ENCODE peak calls at places on chromosomes 11 and 22, in five cellular contexts. R is neuronal stem cell, W is H9, E is IMR-90, O is trophoblast cell. Y is an unnamed sample.

GRCh38 chr11:12109591-12110196 is 696 bp upstream of the MICAL2 start:
- DNase-seq in O (no peak), R (no peak), E (no peak), W (no peak), Y (no peak)

GRCh38 chr22:17233348-17234043 is 14.3 kb upstream of the ADA2 start:
- DNase-seq in W (peak; percentile 72), R (no peak), E (no peak), O (no peak), Y (no peak)

GRCh38 chr11:12693485-12694181 is 19.4 kb downstream of the TEAD1 start:
- DNase-seq in R (no peak), E (peak; percentile 99), O (peak; percentile 42), W (no peak), Y (peak; percentile 54)

GRCh38 chr22:44276706-44277403 is 35.9 kb downstream of the SHISAL1 start:
- DNase-seq in E (no peak), W (no peak), R (no peak), O (no peak), Y (no peak)

GRCh38 chr22:18970948-18971315 is 34.8 kb upstream of the PRODH start:
- DNase-seq in W (no peak), E (no peak), O (no peak), R (no peak), Y (peak; percentile 44)

GRCh38 chr11:62044639-62045121 is 77.2 kb upstream of the FTH1 start:
- DNase-seq in R (no peak), O (peak; percentile 53), W (no peak), E (no peak), Y (no peak)

GRCh38 chr11:35348898-35349687 is 70.3 kb downstream of the SLC1A2 start:
- DNase-seq in W (no peak), E (no peak), O (no peak), R (no peak), Y (no peak)

GRCh38 chr11:62909107-62909894 is 11.9 kb downstream of the CHRM1 start:
- DNase-seq in E (peak; percentile 73), W (peak; percentile 97), O (peak; percentile 97), R (peak; percentile 58), Y (peak; percentile 99)

GRCh38 chr22:33792837-33793236 is 127.4 kb downstream of the LARGE1 start:
- DNase-seq in R (no peak), E (no peak), O (no peak), W (no peak), Y (no peak)

GRCh38 chr22:33798401-33798800 is 121.9 kb downstream of the LARGE1 start:
- DNase-seq in O (no peak), E (no peak), W (no peak), R (no peak), Y (no peak)

GRCh38 chr22:33793464-33793863 is 126.8 kb downstream of the LARGE1 start:
- DNase-seq in W (no peak), R (no peak), E (no peak), O (no peak), Y (no peak)

DNA sequence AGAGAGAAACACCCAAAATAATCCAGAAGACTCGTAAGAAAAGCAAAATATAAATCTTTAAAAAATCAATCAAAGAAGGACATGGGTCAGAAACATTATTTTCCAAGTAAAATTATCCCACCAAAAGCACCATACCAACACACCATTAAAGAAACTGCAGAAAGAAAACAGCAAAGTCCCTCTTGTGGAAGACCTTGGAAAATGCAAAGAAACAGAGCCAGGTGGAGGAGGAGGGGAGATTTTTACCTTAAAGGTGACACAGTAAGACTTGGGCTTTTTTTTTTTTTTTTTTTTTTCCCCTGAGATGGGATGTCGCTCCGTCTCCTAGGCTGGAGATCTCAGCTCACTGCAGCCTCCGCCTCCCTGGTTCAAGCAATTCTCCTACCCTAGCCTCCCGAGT is 123.8 kb downstream of the LARGE1 start:
- DNase-seq in W (no peak), R (no peak), E (no peak), O (no peak), Y (peak; percentile 54)
- H2BK120ac ChIP-seq in W (no peak overlapping the region), R (no peak overlapping the region), E (no peak overlapping the region), O (no peak overlapping the region), Y (no peak overlapping the region)

DNA sequence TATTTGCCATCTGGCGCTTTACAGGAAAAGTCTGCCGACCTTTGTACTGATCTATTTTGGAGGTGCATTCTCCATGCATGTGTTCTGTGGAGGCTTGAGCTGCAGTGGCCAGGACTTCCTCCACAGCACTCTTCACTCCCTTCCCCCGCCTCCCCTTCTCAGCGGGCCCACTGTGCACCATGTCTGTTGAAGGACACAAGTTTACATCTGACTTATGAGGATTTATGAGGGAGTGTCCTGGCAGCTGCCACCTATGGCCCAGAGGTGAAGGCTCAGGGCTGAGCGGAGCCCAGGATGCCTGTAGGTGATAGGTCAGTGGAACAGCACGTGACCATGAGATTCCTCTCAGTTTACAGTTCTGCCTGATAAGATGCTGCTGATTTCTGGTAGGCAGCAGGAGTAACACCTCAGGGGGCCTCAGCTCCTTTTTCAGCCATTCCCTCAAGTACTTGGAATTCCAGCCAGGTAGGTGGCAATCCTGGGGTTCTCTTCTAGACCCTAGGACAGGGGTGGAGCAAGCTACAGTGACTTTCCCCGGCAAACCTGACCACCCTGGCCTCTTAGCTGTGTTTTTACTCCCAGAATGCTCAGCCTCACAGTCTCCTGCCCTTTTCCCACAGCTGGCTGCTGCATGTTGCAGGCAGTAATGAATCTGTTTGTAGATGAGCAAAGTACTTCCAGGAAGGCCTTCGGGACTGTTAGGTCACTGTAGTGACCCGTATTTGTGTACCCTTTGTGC is 59.9 kb downstream of the PPFIBP2 start:
- DNase-seq in O (peak; percentile 94), W (peak; percentile 57), E (no peak), R (no peak), Y (peak; percentile 98)
- H2BK120ac ChIP-seq in O (peak overlapping the region; percentile 95), W (no peak overlapping the region), E (peak overlapping the region; percentile 72), R (no peak overlapping the region), Y (peak overlapping the region; percentile 56)

GRCh38 chr11:2813968-2814367 is 71.6 kb downstream of the CDKN1C start:
- DNase-seq in W (no peak), R (no peak), E (no peak), O (no peak), Y (no peak)

GRCh38 chr11:2811206-2812091 is 74.1 kb downstream of the CDKN1C start:
- DNase-seq in O (no peak), W (no peak), R (no peak), E (no peak), Y (peak; percentile 33)

GRCh38 chr11:2812371-2812991 is 73.1 kb downstream of the CDKN1C start:
- DNase-seq in W (no peak), E (no peak), O (no peak), R (no peak), Y (peak; percentile 20)

GRCh38 chr11:2814751-2815150 is 70.8 kb downstream of the CDKN1C start:
- DNase-seq in E (no peak), R (no peak), O (no peak), W (no peak), Y (no peak)

DNA sequence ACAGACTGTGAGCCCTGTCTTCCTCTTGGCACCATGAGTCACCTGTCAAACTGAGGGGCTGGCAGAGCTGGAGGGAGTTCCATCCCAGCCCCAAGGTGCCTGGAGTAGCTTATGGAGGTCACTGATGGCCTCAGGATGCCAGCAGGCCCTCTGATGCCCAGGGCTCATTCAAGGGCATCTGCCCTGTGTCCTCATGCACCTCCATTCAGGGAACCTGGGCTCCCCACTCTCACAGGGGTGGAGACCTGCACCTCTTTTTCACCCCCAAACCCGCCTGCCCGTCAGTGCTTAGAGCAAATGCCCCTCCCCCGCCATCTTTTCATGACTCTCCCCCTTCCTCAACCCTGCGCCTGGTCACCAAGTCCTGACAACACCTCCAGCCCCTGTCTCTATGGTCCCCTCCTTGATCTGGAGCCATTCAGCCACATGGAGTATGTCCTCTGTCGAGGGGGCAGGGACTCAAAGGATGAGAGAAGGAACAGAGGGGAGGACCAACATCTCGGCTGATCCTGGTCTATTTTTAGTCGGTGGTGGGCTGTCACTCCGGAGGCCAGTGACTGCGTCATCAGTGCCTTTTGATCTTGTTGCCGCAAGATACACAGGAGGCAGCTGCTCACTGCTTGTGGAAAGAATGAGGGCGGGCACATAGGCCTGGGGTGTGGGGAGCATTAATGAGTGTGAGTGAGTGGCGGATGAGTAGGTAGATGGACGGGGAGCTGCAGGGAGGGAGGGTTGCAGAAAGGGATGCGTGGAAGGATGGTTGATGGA is 72.2 kb downstream of the CDKN1C start:
- DNase-seq in E (peak; percentile 90), W (no peak), O (no peak), R (no peak), Y (no peak)
- H2BK120ac ChIP-seq in E (peak overlapping the region; percentile 80), W (no peak overlapping the region), O (peak overlapping the region; percentile 34), R (no peak overlapping the region), Y (no peak overlapping the region)

GRCh38 chr22:30031764-30032468 is 48.3 kb upstream of the HORMAD2 start:
- DNase-seq in E (no peak), R (no peak), O (no peak), W (no peak), Y (no peak)
- H2BK120ac ChIP-seq in E (no peak overlapping the region), R (no peak overlapping the region), O (no peak overlapping the region), W (no peak overlapping the region), Y (no peak overlapping the region)

GRCh38 chr22:50338042-50338573 is 5.0 kb upstream of the PPP6R2 start:
- DNase-seq in E (no peak), W (no peak), R (no peak), O (no peak), Y (no peak)
- H2BK120ac ChIP-seq in E (no peak overlapping the region), W (no peak overlapping the region), R (no peak overlapping the region), O (no peak overlapping the region), Y (no peak overlapping the region)

GRCh38 chr11:123129920-123130319 is 65.1 kb downstream of the CLMP start:
- DNase-seq in W (no peak), E (peak; percentile 92), O (peak; percentile 24), R (no peak), Y (no peak)
- H2BK120ac ChIP-seq in W (no peak overlapping the region), E (peak overlapping the region; percentile 94), O (no peak overlapping the region), R (no peak overlapping the region), Y (no peak overlapping the region)

Y was measured in mesendoderm.